ENCODE peak calls at places on chromosome 14, in six cellular contexts. U is GM23338, B is astrocyte, Z is H9, Q is SK-N-SH, H is K562. R is an unnamed sample.
A peak's percentile ranks its signal among the peaks of the same experiment; 100 is the strongest.

GRCh38 chr14:94123868-94124267 is 5.5 kb downstream of the IFI27L2 start:
- DNase-seq in Q (no peak), H (no peak), B (no peak), U (no peak), Z (peak; percentile 8), R (no peak)

GRCh38 chr14:46259536-46259935 is 392.0 kb downstream of the RPL10L start:
- DNase-seq in U (peak; percentile 31), B (no peak), H (no peak), Z (peak; percentile 63), Q (no peak), R (no peak)

GRCh38 chr14:89408907-89409675 is 7.9 kb downstream of the FOXN3 start:
- DNase-seq in Z (no peak), Q (no peak), B (no peak), U (no peak), H (no peak), R (no peak)

GRCh38 chr14:86852530-86852929 is 1140.5 kb downstream of the GALC start:
- DNase-seq in B (peak; percentile 77), H (no peak), Q (no peak), U (no peak), Z (no peak), R (no peak)

GRCh38 chr14:47919334-47919846 is 244.0 kb upstream of the MDGA2 start:
- DNase-seq in H (no peak), Z (no peak), Q (no peak), B (no peak), U (no peak), R (peak; percentile 25)

GRCh38 chr14:59728294-59728693 is 142.3 kb downstream of the RTN1 start:
- DNase-seq in Z (no peak), B (no peak), H (no peak), U (no peak), Q (peak; percentile 58), R (no peak)

GRCh38 chr14:100652739-100653138 is 65.5 kb upstream of the BEGAIN start:
- DNase-seq in U (no peak), H (no peak), Z (no peak), Q (no peak), B (no peak), R (no peak)

GRCh38 chr14:32468955-32469354 is 139.9 kb downstream of the AKAP6 start:
- DNase-seq in B (peak; percentile 71), H (no peak), Z (no peak), U (no peak), Q (no peak), R (no peak)

GRCh38 chr14:93905623-93906022 is 21.5 kb upstream of the FAM181A start:
- DNase-seq in U (no peak), H (no peak), Z (no peak), B (no peak), Q (no peak), R (no peak)

GRCh38 chr14:49550284-49551184 is 35.6 kb downstream of the RPS29 start:
- DNase-seq in B (no peak), Z (no peak), U (peak; percentile 59), Q (peak; percentile 26), H (no peak), R (peak; percentile 63)

GRCh38 chr14:69713127-69713800 is 53.7 kb upstream of the SRSF5 start:
- DNase-seq in H (no peak), B (no peak), U (peak; percentile 86), Q (no peak), Z (peak; percentile 88), R (no peak)

GRCh38 chr14:33568935-33569579 is 381.8 kb downstream of the EGLN3 start:
- DNase-seq in Q (no peak), Z (no peak), H (no peak), U (no peak), B (peak; percentile 56), R (peak; percentile 48)

GRCh38 chr14:76227450-76228050 is 75.8 kb downstream of the GPATCH2L start:
- DNase-seq in U (no peak), Z (no peak), B (peak; percentile 51), Q (no peak), H (no peak), R (no peak)

GRCh38 chr14:44988694-44989093 is 26.7 kb downstream of the TOGARAM1 start:
- DNase-seq in Q (no peak), Z (no peak), H (no peak), B (no peak), U (no peak), R (no peak)

GRCh38 chr14:78164226-78164853 is 5.8 kb upstream of the NRXN3 start:
- DNase-seq in Q (peak; percentile 61), Z (peak; percentile 85), B (no peak), H (peak; percentile 45), U (peak; percentile 90), R (peak; percentile 87)

GRCh38 chr14:88872976-88873375 is 48.5 kb downstream of the TTC8 start:
- DNase-seq in Q (no peak), B (no peak), H (no peak), U (no peak), Z (no peak), R (no peak)

GRCh38 chr14:99441157-99441870 is 39.3 kb downstream of the SETD3 start:
- DNase-seq in U (peak; percentile 72), H (no peak), Q (peak; percentile 26), B (no peak), Z (peak; percentile 63), R (no peak)

GRCh38 chr14:93005838-93006237 is 82.9 kb downstream of the CHGA start:
- DNase-seq in B (no peak), H (no peak), Z (no peak), Q (no peak), U (no peak), R (no peak)

GRCh38 chr14:101499513-101499912 is 61.8 kb upstream of the DIO3 start:
- DNase-seq in Z (peak; percentile 5), B (no peak), Q (no peak), U (no peak), H (no peak), R (no peak)

GRCh38 chr14:94337274-94337673 is 14.1 kb upstream of the SERPINA6 start:
- DNase-seq in H (no peak), B (no peak), U (no peak), Q (no peak), Z (no peak), R (no peak)

DNA sequence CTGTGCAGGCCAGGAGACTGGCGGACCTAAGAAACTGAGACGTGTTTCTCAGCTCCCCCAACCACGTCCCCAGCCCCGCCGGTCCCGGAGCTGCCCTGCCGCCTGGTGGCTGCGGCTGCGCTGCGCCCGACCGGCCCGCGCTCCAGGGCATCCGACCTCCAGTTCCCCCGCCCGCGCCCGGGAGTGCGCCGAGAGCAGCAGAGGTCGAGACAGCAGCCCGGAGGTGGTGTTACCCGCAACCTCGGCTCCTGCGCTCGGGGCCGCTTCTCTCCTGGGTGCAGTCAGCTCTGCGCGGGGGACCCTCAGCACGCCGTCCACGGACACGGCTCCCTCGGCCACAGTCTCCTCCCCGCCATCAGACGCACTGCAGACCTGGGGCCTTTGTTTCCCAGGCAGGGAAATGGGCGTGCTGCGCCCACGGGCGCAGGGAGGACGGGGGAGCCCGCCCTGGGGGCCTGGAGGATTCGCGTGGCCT is 21.6 kb upstream of the GPR132 start:
- DNase-seq in Z (peak; percentile 91), B (peak; percentile 53), H (peak; percentile 76), Q (peak; percentile 90), U (peak; percentile 93), R (peak; percentile 93)
- H2AFZ ChIP-seq in Z (no peak overlapping the region), B (peak overlapping the region; percentile 64), H (peak overlapping the region; percentile 85), Q (peak overlapping the region; percentile 46), U (peak overlapping the region; percentile 94), R (no peak overlapping the region)

GRCh38 chr14:74785056-74785613 is 22.0 kb downstream of the YLPM1 start:
- DNase-seq in H (no peak), Z (no peak), Q (no peak), B (no peak), U (no peak), R (no peak)

GRCh38 chr14:74786916-74787315 is 23.8 kb downstream of the YLPM1 start:
- DNase-seq in B (no peak), U (no peak), Q (no peak), Z (no peak), H (no peak), R (no peak)

GRCh38 chr14:74784634-74785033 is 21.5 kb downstream of the YLPM1 start:
- DNase-seq in Q (no peak), H (no peak), Z (no peak), U (no peak), B (no peak), R (no peak)
- H3K79me2 ChIP-seq in Q (peaks cover 71% of the 10 kb centered on the region), H (peaks cover under 1% of the 10 kb centered on the region), Z (no peaks in the 10 kb centered on the region), U (peaks cover 54% of the 10 kb centered on the region), B (peaks cover 34% of the 10 kb centered on the region), R (peaks cover 91% of the 10 kb centered on the region)

GRCh38 chr14:22422238-22422637 is 166.8 kb downstream of the DAD1 start:
- DNase-seq in Q (no peak), H (no peak), B (no peak), Z (no peak), U (no peak), R (peak; percentile 94)

GRCh38 chr14:22417914-22418313 is 171.1 kb downstream of the DAD1 start:
- DNase-seq in B (no peak), H (peak; percentile 8), Q (no peak), Z (no peak), U (no peak), R (no peak)

GRCh38 chr14:22420598-22421186 is 168.3 kb downstream of the DAD1 start:
- DNase-seq in B (no peak), H (no peak), Q (no peak), Z (no peak), U (no peak), R (no peak)

GRCh38 chr14:22418631-22419030 is 170.4 kb downstream of the DAD1 start:
- DNase-seq in Z (no peak), B (no peak), Q (peak; percentile 5), U (no peak), H (no peak), R (peak; percentile 93)

GRCh38 chr14:22419620-22420019 is 169.4 kb downstream of the DAD1 start:
- DNase-seq in Q (no peak), H (no peak), B (peak; percentile 52), Z (no peak), U (no peak), R (no peak)
- H3K4me1 ChIP-seq in Q (no peaks in the 10 kb centered on the region), H (no peaks in the 10 kb centered on the region), B (no peaks in the 10 kb centered on the region), Z (peaks cover 1% of the 10 kb centered on the region), U (peaks cover 6% of the 10 kb centered on the region), R (peaks cover 81% of the 10 kb centered on the region)

GRCh38 chr14:64541971-64542838 is 1.7 kb downstream of the HSPA2 start:
- DNase-seq in Q (no peak), B (no peak), Z (no peak), H (no peak), U (peak; percentile 60), R (no peak)
- H2AFZ ChIP-seq in Q (no peak overlapping the region), B (peak overlapping the region; percentile 84), Z (no peak overlapping the region), H (no peak overlapping the region), U (no peak overlapping the region), R (no peak overlapping the region)

R was measured in Karpas-422.